ENCODE peak calls at places on chromosomes 6 and 20, in ten cellular contexts. R, X, Y, V, C, N, G, H, T and K are unnamed samples.

GRCh38 chr6:85403331-85404015 is 46.4 kb upstream of the NT5E start:
- DNase-seq in R (peak), X (no peak), Y (no peak), V (no peak), C (no peak), N (peak), G (peak), H (no peak), T (no peak), K (no peak)

GRCh38 chr20:32993484-32994050 is 10.7 kb downstream of the SUN5 start:
- DNase-seq in R (no peak), X (no peak), Y (no peak), V (no peak), C (no peak), N (no peak), G (no peak), H (no peak), T (no peak), K (no peak)

GRCh38 chr6:111781055-111781708 is 92.1 kb downstream of the FYN start:
- DNase-seq in R (peak), X (no peak), Y (no peak), V (no peak), C (no peak), N (peak), G (peak), H (no peak), T (no peak), K (no peak)

GRCh38 chr6:20403080-20403765 is 1.5 kb downstream of the E2F3 start:
- DNase-seq in R (peak), X (peak), Y (peak), V (peak), C (peak), N (peak), G (peak), H (no peak), T (peak), K (peak)

GRCh38 chr6:18055714-18056382 is 66.6 kb downstream of the NHLRC1 start:
- DNase-seq in R (no peak), X (no peak), Y (no peak), V (no peak), C (no peak), N (no peak), G (no peak), H (no peak), T (no peak), K (no peak)

GRCh38 chr6:137808191-137808590 is 58.9 kb upstream of the TNFAIP3 start:
- DNase-seq in R (peak), X (no peak), Y (no peak), V (no peak), C (no peak), N (peak), G (peak), H (no peak), T (no peak), K (no peak)

GRCh38 chr6:166325383-166326042 is 16.8 kb downstream of the SFT2D1 start:
- DNase-seq in R (no peak), X (peak), Y (peak), V (no peak), C (peak), N (no peak), G (no peak), H (no peak), T (no peak), K (no peak)

GRCh38 chr20:44646641-44647274 is 4.7 kb downstream of the ADA start:
- DNase-seq in R (peak), X (no peak), Y (peak), V (no peak), C (peak), N (peak), G (peak), H (peak), T (no peak), K (no peak)

GRCh38 chr6:151842816-151843215 is 35.3 kb downstream of the ESR1 start:
- DNase-seq in R (peak), X (no peak), Y (no peak), V (no peak), C (no peak), N (no peak), G (no peak), H (no peak), T (no peak), K (no peak)

GRCh38 chr6:33872761-33873160 is 69.0 kb upstream of the MLN start:
- DNase-seq in R (no peak), X (no peak), Y (no peak), V (no peak), C (no peak), N (no peak), G (no peak), H (no peak), T (no peak), K (no peak)

GRCh38 chr6:127855542-127856159 is 45.2 kb downstream of the THEMIS start:
- DNase-seq in R (peak), X (no peak), Y (no peak), V (no peak), C (no peak), N (peak), G (peak), H (no peak), T (no peak), K (no peak)

GRCh38 chr6:63636516-63636968 is 940 bp downstream of the PHF3 start:
- DNase-seq in R (peak), X (peak), Y (no peak), V (peak), C (peak), N (peak), G (peak), H (peak), T (peak), K (peak)

GRCh38 chr6:83183082-83183828 is 9.8 kb downstream of the PGM3 start:
- DNase-seq in R (peak), X (no peak), Y (no peak), V (no peak), C (no peak), N (peak), G (peak), H (no peak), T (no peak), K (no peak)

GRCh38 chr6:8207191-8207868 is 105.0 kb upstream of the EEF1E1 start:
- DNase-seq in R (no peak), X (no peak), Y (no peak), V (no peak), C (no peak), N (no peak), G (no peak), H (no peak), T (no peak), K (no peak)

GRCh38 chr20:13265941-13266340 is 44.9 kb downstream of the ISM1 start:
- DNase-seq in R (no peak), X (no peak), Y (no peak), V (no peak), C (no peak), N (no peak), G (no peak), H (no peak), T (no peak), K (no peak)

GRCh38 chr6:25280617-25280990 is 1.4 kb downstream of the CARMIL1 start:
- DNase-seq in R (no peak), X (no peak), Y (no peak), V (no peak), C (peak), N (peak), G (peak), H (no peak), T (no peak), K (no peak)

GRCh38 chr6:49787176-49787575 is at the start of gene PGK2:
- DNase-seq in R (peak), X (no peak), Y (no peak), V (no peak), C (peak), N (no peak), G (no peak), H (no peak), T (no peak), K (no peak)

GRCh38 chr6:41527721-41528408 is 18.3 kb upstream of the FOXP4 start:
- DNase-seq in R (peak), X (no peak), Y (no peak), V (no peak), C (no peak), N (peak), G (peak), H (no peak), T (no peak), K (no peak)

GRCh38 chr6:7991536-7991935 is 72.7 kb downstream of the BLOC1S5 start:
- DNase-seq in R (no peak), X (no peak), Y (no peak), V (no peak), C (no peak), N (no peak), G (no peak), H (no peak), T (no peak), K (no peak)

GRCh38 chr6:166998256-166999144 is 697 bp upstream of the CEP43 start:
- DNase-seq in R (no peak), X (no peak), Y (no peak), V (no peak), C (no peak), N (no peak), G (no peak), H (no peak), T (peak), K (peak)

GRCh38 chr6:120671519-120671918 is 662.8 kb downstream of the TBC1D32 start:
- DNase-seq in R (no peak), X (no peak), Y (no peak), V (no peak), C (no peak), N (no peak), G (no peak), H (no peak), T (no peak), K (no peak)

GRCh38 chr20:63819224-63819917 is 11.7 kb downstream of the ZBTB46 start:
- DNase-seq in R (peak), X (no peak), Y (no peak), V (no peak), C (no peak), N (peak), G (no peak), H (no peak), T (peak), K (no peak)

GRCh38 chr6:142925575-142926110 is 19.3 kb downstream of the HIVEP2 start:
- DNase-seq in R (peak), X (no peak), Y (no peak), V (no peak), C (no peak), N (peak), G (peak), H (no peak), T (no peak), K (no peak)

GRCh38 chr6:122623279-122623678 is 13.1 kb downstream of the PKIB start:
- DNase-seq in R (peak), X (no peak), Y (no peak), V (no peak), C (no peak), N (no peak), G (peak), H (no peak), T (no peak), K (no peak)

GRCh38 chr6:108720798-108721197 is 127.4 kb upstream of the ARMC2 start:
- DNase-seq in R (no peak), X (no peak), Y (no peak), V (no peak), C (no peak), N (no peak), G (no peak), H (no peak), T (no peak), K (no peak)

GRCh38 chr6:36581716-36582115 is 12.4 kb upstream of the SRSF3 start:
- DNase-seq in R (no peak), X (no peak), Y (no peak), V (no peak), C (no peak), N (no peak), G (no peak), H (no peak), T (no peak), K (no peak)

GRCh38 chr6:138765896-138766487 is 7.6 kb upstream of the CCDC28A start:
- DNase-seq in R (peak), X (no peak), Y (no peak), V (no peak), C (peak), N (peak), G (peak), H (no peak), T (no peak), K (no peak)

GRCh38 chr20:23047001-23047737 is 2.3 kb downstream of the THBD start:
- DNase-seq in R (no peak), X (no peak), Y (no peak), V (no peak), C (no peak), N (no peak), G (no peak), H (no peak), T (no peak), K (no peak)

GRCh38 chr6:152309648-152310047 is 327.5 kb downstream of the SYNE1 start:
- DNase-seq in R (no peak), X (no peak), Y (no peak), V (no peak), C (no peak), N (no peak), G (no peak), H (no peak), T (no peak), K (no peak)

GRCh38 chr6:37977715-37978114 is 158.2 kb downstream of the ZFAND3 start:
- DNase-seq in R (no peak), X (no peak), Y (no peak), V (no peak), C (no peak), N (no peak), G (no peak), H (no peak), T (no peak), K (no peak)

GRCh38 chr6:148325316-148326068 is 17.1 kb upstream of the SASH1 start:
- DNase-seq in R (no peak), X (no peak), Y (no peak), V (no peak), C (no peak), N (no peak), G (no peak), H (no peak), T (no peak), K (no peak)

GRCh38 chr6:167134448-167135328 is 11.8 kb downstream of the CCR6 start:
- DNase-seq in R (no peak), X (no peak), Y (no peak), V (no peak), C (no peak), N (no peak), G (no peak), H (no peak), T (no peak), K (no peak)

GRCh38 chr6:96301781-96302180 is 219.8 kb upstream of the UFL1 start:
- DNase-seq in R (no peak), X (no peak), Y (no peak), V (no peak), C (no peak), N (no peak), G (peak), H (no peak), T (no peak), K (no peak)

GRCh38 chr6:31541059-31541657 is 645 bp downstream of the DDX39B start:
- DNase-seq in R (peak), X (no peak), Y (no peak), V (no peak), C (peak), N (peak), G (peak), H (no peak), T (no peak), K (no peak)

DNA sequence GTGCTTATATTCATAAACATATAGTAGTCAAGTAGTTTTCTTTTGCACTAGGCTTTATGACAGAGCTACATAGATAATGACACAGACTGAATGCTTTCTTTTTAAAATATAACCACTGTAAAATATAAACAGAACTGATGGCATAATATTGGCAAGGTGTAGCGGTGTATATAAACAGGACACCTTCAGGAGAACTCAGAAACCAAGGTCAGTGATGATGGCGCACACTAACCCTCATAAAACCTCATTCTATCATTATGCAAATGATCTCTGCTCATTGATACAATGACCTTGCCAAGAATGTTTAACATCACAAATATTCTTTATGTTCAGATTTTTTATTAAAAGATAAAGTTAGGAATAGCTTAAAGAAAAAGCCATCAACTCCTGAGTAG is 48.5 kb upstream of the DST start:
- DNase-seq in R (no peak), X (no peak), Y (no peak), V (no peak), C (no peak), N (no peak), G (no peak), H (no peak), T (no peak), K (no peak)
- H3K4me3 ChIP-seq in R (no peak), X (peak), Y (no peak), V (peak), C (no peak), N (no peak), G (peak), H (no peak), T (peak), K (peak)

DNA sequence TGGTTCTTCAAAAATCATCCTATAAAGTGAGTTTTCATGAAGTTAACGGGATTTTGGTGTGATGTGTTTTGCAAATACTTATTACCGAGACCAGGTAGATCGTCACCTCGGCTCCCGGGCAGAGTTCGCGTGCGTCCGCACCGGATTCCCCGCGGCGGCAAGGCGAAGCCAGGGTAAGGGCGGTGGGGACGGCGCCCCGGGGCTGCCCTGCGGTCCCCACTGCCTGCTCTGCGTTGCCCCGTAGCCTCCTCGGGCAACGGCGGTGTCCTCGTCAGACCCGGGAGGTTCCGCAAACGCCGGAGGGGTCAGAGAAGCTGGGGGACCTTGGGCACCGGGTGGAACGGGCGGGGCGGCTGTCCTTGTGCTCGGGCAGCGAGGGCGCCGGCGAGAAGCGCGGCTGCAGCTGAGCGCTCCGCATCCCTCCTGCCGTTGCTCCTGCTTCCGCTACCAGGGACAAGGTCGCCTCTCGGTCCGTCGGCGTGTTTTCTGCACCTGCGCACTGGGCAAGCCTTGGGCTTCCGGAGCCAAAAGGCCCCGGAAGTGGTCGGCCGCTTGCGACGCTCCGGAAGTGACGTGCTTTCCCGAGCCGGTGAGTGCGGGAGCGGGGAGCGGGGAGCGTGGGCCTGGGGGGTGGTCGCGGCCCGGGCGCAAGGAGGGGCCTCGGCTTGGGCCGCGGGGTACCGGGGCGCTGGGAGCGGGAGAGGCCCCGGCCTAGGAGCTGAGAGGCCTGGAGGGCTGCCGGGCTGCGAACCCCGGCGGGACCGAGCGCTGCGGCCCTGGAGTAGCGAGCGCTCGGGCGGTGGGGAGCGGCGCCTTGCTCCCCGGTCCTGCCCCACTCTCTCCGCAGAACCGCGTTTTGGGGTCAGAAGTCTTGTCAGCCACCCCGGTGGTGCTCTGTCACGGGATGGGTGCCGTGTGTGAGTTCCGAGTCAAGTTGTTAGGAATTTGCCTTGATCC is at the start of gene MTG2:
- DNase-seq in R (peak), X (peak), Y (peak), V (peak), C (peak), N (peak), G (peak), H (peak), T (peak), K (peak)
- TF ChIP-seq CTCF in R (no peak), X (no peak), Y (no peak), V (no peak), C (no peak), N (no peak), G (no peak), H (no peak), T (peak), K (no peak)

GRCh38 chr20:41049451-41049850 is 20.8 kb downstream of the TOP1 start:
- DNase-seq in R (no peak), X (no peak), Y (no peak), V (no peak), C (no peak), N (no peak), G (no peak), H (no peak), T (no peak), K (no peak)

GRCh38 chr20:41047279-41047974 is 18.8 kb downstream of the TOP1 start:
- DNase-seq in R (no peak), X (no peak), Y (no peak), V (no peak), C (peak), N (no peak), G (no peak), H (no peak), T (no peak), K (no peak)

GRCh38 chr20:41050361-41051019 is 21.9 kb downstream of the TOP1 start:
- DNase-seq in R (peak), X (no peak), Y (no peak), V (no peak), C (no peak), N (peak), G (peak), H (no peak), T (no peak), K (no peak)

GRCh38 chr20:41047975-41048305 is 19.3 kb downstream of the TOP1 start:
- DNase-seq in R (peak), X (no peak), Y (no peak), V (no peak), C (peak), N (peak), G (peak), H (no peak), T (no peak), K (no peak)

DNA sequence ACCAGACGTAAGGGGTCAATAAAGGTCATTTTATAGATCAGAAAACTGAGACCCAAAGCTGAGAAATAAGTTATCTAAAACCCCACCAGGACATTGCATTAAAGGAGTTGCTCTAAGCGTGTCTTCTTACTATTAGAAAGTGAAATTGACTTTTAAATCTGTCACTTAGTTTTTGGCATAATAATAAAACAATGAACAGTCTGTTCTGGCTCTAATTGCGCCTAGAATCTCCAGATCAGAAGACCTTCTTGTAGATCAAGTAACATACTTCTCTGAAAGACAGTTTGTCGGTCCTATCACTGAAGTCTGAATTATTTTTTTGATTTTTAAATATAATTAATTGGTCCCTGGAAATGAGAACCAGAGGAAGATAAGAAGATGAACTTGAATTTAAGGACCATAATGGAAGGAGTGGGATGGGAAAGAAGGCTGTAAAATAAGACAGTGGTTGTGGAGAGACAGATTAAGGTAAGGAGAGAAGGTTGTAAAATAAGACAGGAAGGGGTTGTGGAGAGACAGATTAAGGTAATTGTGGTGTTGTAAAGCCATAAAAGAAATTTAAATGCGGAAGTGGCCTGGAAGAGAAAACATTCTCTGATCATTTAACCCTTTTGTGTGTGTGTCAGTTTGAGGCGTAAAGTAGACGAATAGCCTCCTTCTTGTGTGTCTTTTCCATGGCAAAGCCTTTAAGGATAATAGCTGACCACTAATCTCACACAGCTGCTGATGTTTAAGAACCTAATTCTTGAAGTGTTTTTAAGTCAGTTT is 20.0 kb downstream of the TOP1 start:
- DNase-seq in R (no peak), X (no peak), Y (no peak), V (no peak), C (peak), N (no peak), G (no peak), H (no peak), T (no peak), K (no peak)
- H3K4me3 ChIP-seq in R (peak), X (peak), Y (peak), V (no peak), C (peak), N (no peak), G (peak), H (peak), T (peak), K (peak)

GRCh38 chr20:4445780-4446179 is 275.9 kb upstream of the PRND start:
- DNase-seq in R (no peak), X (no peak), Y (no peak), V (no peak), C (no peak), N (no peak), G (no peak), H (no peak), T (no peak), K (no peak)

GRCh38 chr20:4445331-4445730 is 276.4 kb upstream of the PRND start:
- DNase-seq in R (no peak), X (no peak), Y (no peak), V (no peak), C (no peak), N (no peak), G (no peak), H (no peak), T (no peak), K (no peak)

GRCh38 chr20:4451487-4451886 is 270.2 kb upstream of the PRND start:
- DNase-seq in R (peak), X (no peak), Y (no peak), V (no peak), C (no peak), N (no peak), G (no peak), H (no peak), T (no peak), K (no peak)

GRCh38 chr20:4453369-4453768 is 268.3 kb upstream of the PRND start:
- DNase-seq in R (peak), X (no peak), Y (no peak), V (no peak), C (no peak), N (no peak), G (no peak), H (no peak), T (no peak), K (no peak)

GRCh38 chr20:4449977-4450715 is 271.6 kb upstream of the PRND start:
- DNase-seq in R (peak), X (no peak), Y (no peak), V (no peak), C (no peak), N (peak), G (peak), H (no peak), T (no peak), K (no peak)
- TF ChIP-seq CTCF in R (peak), X (no peak), Y (no peak), V (no peak), C (no peak), N (peak), G (peak), H (no peak), T (peak), K (no peak)